ENCODE peak calls at places on chromosomes 3 and 15, in four cellular contexts. I is SIG-M5, E is NCI-H524, L is A172. O is an unnamed sample.

GRCh38 chr3:158727499-158728377 is 4.5 kb downstream of the RARRES1 start:
- DNase-seq in I (peak), E (peak), L (peak), O (peak)

GRCh38 chr3:183381179-183381578 is 47.2 kb downstream of the MCF2L2 start:
- DNase-seq in I (no peak), E (no peak), L (peak), O (no peak)

GRCh38 chr3:46417841-46418611 is 11.0 kb downstream of the CCRL2 start:
- DNase-seq in I (no peak), E (no peak), L (no peak), O (no peak)

GRCh38 chr3:89098964-89099585 is 8.3 kb upstream of the EPHA3 start:
- DNase-seq in I (no peak), E (peak), L (peak), O (peak)

GRCh38 chr3:89932882-89933281 is 825.5 kb downstream of the EPHA3 start:
- DNase-seq in I (no peak), E (no peak), L (no peak), O (no peak)

GRCh38 chr3:82080261-82080660 is 318.8 kb upstream of the GBE1 start:
- DNase-seq in I (no peak), E (no peak), L (no peak), O (no peak)

GRCh38 chr3:71307884-71308697 is 275.4 kb downstream of the FOXP1 start:
- DNase-seq in I (no peak), E (peak), L (no peak), O (no peak)

GRCh38 chr3:73868688-73869315 is 244.1 kb upstream of the PDZRN3 start:
- DNase-seq in I (no peak), E (peak), L (peak), O (no peak)

GRCh38 chr15:40754574-40754882 is 526 bp downstream of the RMDN3 start:
- DNase-seq in I (no peak), E (no peak), L (no peak), O (no peak)

GRCh38 chr3:40333416-40333815 is 23.9 kb downstream of the EIF1B start:
- DNase-seq in I (no peak), E (no peak), L (no peak), O (no peak)

GRCh38 chr15:65258863-65259262 is 27.8 kb downstream of the PARP16 start:
- DNase-seq in I (no peak), E (no peak), L (peak), O (no peak)

GRCh38 chr3:45937206-45938042 is 5.8 kb upstream of the CXCR6 start:
- DNase-seq in I (no peak), E (no peak), L (no peak), O (no peak)

GRCh38 chr3:188568750-188569149 is 414.8 kb downstream of the LPP start:
- DNase-seq in I (no peak), E (no peak), L (no peak), O (no peak)

GRCh38 chr3:4939276-4939675 is 40.0 kb upstream of the BHLHE40 start:
- DNase-seq in I (no peak), E (no peak), L (no peak), O (no peak)

GRCh38 chr3:51967384-51968174 is at the start of gene PCBP4:
- DNase-seq in I (no peak), E (no peak), L (no peak), O (no peak)

O was measured in HL-60.